ENCODE peak calls at places on chromosomes 12 and 14, in seven cellular contexts. One of them, this sample, is unnamed.

GRCh38 chr14:26595922-26596721 is 1.7 kb downstream of the NOVA1 start:
- DNase-seq in GM12878: no peak
- DNase-seq in K562: no peak
- DNase-seq in HepG2: no peak
- DNase-seq in HCT116: no peak
- DNase-seq in SK-N-SH: no peak
- DNase-seq in H1: no peak
- DNase-seq in this sample: no peak

GRCh38 chr14:95222870-95223398 is 65.6 kb upstream of the DICER1 start:
- DNase-seq in GM12878: no peak
- DNase-seq in K562: no peak
- DNase-seq in HepG2: peak
- DNase-seq in HCT116: no peak
- DNase-seq in SK-N-SH: no peak
- DNase-seq in H1: no peak
- DNase-seq in this sample: no peak

GRCh38 chr14:71625175-71625574 is 307.1 kb upstream of the RGS6 start:
- DNase-seq in GM12878: no peak
- DNase-seq in K562: no peak
- DNase-seq in HepG2: no peak
- DNase-seq in HCT116: no peak
- DNase-seq in SK-N-SH: no peak
- DNase-seq in H1: no peak
- DNase-seq in this sample: no peak

GRCh38 chr14:102140027-102140749 is 491 bp downstream of the WDR20 start:
- DNase-seq in GM12878: no peak
- DNase-seq in K562: peak
- DNase-seq in HepG2: peak
- DNase-seq in HCT116: no peak
- DNase-seq in SK-N-SH: peak
- DNase-seq in H1: no peak
- DNase-seq in this sample: peak

GRCh38 chr12:19190292-19191031 is 60.9 kb downstream of the PLEKHA5 start:
- DNase-seq in GM12878: no peak
- DNase-seq in K562: no peak
- DNase-seq in HepG2: no peak
- DNase-seq in HCT116: no peak
- DNase-seq in SK-N-SH: no peak
- DNase-seq in H1: no peak
- DNase-seq in this sample: no peak

GRCh38 chr12:66399626-66399931 is 97.3 kb downstream of the HELB start:
- DNase-seq in GM12878: no peak
- DNase-seq in K562: no peak
- DNase-seq in HepG2: no peak
- DNase-seq in HCT116: no peak
- DNase-seq in SK-N-SH: no peak
- DNase-seq in H1: no peak
- DNase-seq in this sample: no peak

GRCh38 chr14:68734231-68734732 is 58.6 kb downstream of the ZFP36L1 start:
- DNase-seq in GM12878: peak
- DNase-seq in K562: no peak
- DNase-seq in HepG2: no peak
- DNase-seq in HCT116: no peak
- DNase-seq in SK-N-SH: no peak
- DNase-seq in H1: no peak
- DNase-seq in this sample: no peak

GRCh38 chr12:113534555-113534954 is 62.9 kb upstream of the LHX5 start:
- DNase-seq in GM12878: no peak
- DNase-seq in K562: no peak
- DNase-seq in HepG2: no peak
- DNase-seq in HCT116: no peak
- DNase-seq in SK-N-SH: no peak
- DNase-seq in H1: no peak
- DNase-seq in this sample: no peak

GRCh38 chr12:100963381-100963780 is 168.8 kb downstream of the ANO4 start:
- DNase-seq in GM12878: no peak
- DNase-seq in K562: no peak
- DNase-seq in HepG2: no peak
- DNase-seq in HCT116: no peak
- DNase-seq in SK-N-SH: no peak
- DNase-seq in H1: no peak
- DNase-seq in this sample: no peak

GRCh38 chr14:76955575-76956252 is 72.8 kb downstream of the IRF2BPL start:
- DNase-seq in GM12878: peak
- DNase-seq in K562: no peak
- DNase-seq in HepG2: peak
- DNase-seq in HCT116: no peak
- DNase-seq in SK-N-SH: no peak
- DNase-seq in H1: no peak
- DNase-seq in this sample: no peak
- TF ChIP-seq JUND in GM12878: no peak
- TF ChIP-seq JUND in K562: no peak
- TF ChIP-seq JUND in HepG2: no peak
- TF ChIP-seq JUND in HCT116: no peak
- TF ChIP-seq JUND in SK-N-SH: no peak
- TF ChIP-seq JUND in H1: no peak
- TF ChIP-seq JUND in this sample: no peak

DNA sequence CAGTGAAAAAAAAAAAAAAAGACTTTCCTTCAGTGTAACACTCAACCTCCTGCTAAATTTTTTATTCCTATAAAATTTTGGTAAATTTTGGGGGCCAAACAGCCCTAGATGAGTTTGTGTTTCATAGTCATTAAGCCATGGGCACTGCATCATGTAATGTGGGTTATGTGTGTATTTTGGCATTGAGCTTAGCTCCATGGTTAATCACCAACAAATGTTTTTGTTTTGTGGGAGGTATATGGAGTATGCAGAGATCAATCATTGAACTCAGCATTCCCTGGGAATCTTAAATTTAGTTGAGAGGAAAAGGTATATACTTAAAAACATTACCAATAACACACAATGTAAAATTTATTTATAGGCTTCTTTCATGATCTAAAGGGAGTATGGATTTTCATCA is 8.5 kb upstream of the ARMH4 start:
- DNase-seq in GM12878: no peak
- DNase-seq in K562: no peak
- DNase-seq in HepG2: no peak
- DNase-seq in HCT116: no peak
- DNase-seq in SK-N-SH: no peak
- DNase-seq in H1: no peak
- DNase-seq in this sample: no peak
- TF ChIP-seq JUND in GM12878: no peak
- TF ChIP-seq JUND in K562: no peak
- TF ChIP-seq JUND in HepG2: no peak
- TF ChIP-seq JUND in HCT116: no peak
- TF ChIP-seq JUND in SK-N-SH: no peak
- TF ChIP-seq JUND in H1: no peak
- TF ChIP-seq JUND in this sample: no peak

DNA sequence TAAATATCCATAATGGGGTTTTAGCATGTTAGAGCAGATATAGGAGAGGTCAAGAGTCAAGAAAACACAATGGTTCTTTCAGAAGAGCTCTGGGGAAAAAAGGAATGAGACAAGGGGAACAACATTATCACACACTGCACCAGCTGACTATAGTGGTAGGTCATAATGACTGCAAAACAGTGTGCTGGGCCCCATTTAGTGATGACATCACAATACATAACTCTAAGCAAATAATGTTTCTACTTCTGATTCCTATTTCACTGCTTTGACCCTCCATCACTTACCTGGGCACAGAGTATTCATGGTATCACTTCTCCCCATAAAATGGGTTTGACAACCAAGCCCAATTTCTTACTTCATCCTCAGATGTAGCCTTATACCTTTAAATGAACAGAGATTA is 62.1 kb downstream of the GARIN6 start:
- DNase-seq in GM12878: no peak
- DNase-seq in K562: no peak
- DNase-seq in HepG2: no peak
- DNase-seq in HCT116: no peak
- DNase-seq in SK-N-SH: no peak
- DNase-seq in H1: no peak
- DNase-seq in this sample: no peak
- TF ChIP-seq JUND in GM12878: no peak
- TF ChIP-seq JUND in K562: no peak
- TF ChIP-seq JUND in HepG2: no peak
- TF ChIP-seq JUND in HCT116: no peak
- TF ChIP-seq JUND in SK-N-SH: no peak
- TF ChIP-seq JUND in H1: no peak
- TF ChIP-seq JUND in this sample: no peak

GRCh38 chr12:69341328-69341727 is 6.9 kb upstream of the LYZ start:
- DNase-seq in GM12878: no peak
- DNase-seq in K562: peak
- DNase-seq in HepG2: no peak
- DNase-seq in HCT116: no peak
- DNase-seq in SK-N-SH: no peak
- DNase-seq in H1: no peak
- DNase-seq in this sample: no peak
- TF ChIP-seq JUND in GM12878: no peak
- TF ChIP-seq JUND in K562: no peak
- TF ChIP-seq JUND in HepG2: no peak
- TF ChIP-seq JUND in HCT116: no peak
- TF ChIP-seq JUND in SK-N-SH: no peak
- TF ChIP-seq JUND in H1: no peak
- TF ChIP-seq JUND in this sample: no peak

DNA sequence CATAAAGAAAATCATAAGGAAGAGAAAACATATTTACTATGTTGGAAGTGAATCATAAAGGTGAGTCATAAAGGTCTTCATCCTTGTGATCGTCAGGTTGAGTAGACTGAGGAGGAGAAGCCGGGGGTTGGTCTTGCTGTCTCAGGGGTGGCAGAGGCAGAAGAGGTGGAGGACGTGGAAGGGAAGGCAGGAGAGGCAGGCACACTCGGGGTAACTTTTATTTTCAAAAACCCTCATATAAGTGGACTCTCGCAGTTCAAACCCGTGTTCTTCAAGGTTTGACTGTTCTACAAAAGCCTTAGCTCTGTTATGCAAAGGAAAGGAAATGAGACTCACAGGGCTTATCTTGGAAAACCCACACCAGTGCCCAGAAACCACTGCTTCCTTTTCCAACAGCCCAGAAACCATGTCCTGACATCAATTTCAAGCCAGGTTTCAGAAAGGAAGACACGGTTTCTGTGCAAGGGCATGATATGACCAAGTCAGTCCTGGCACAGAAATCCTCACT is 14.0 kb downstream of the SMCO2 start:
- DNase-seq in GM12878: peak
- DNase-seq in K562: no peak
- DNase-seq in HepG2: no peak
- DNase-seq in HCT116: no peak
- DNase-seq in SK-N-SH: no peak
- DNase-seq in H1: no peak
- DNase-seq in this sample: no peak
- TF ChIP-seq JUND in GM12878: no peak
- TF ChIP-seq JUND in K562: no peak
- TF ChIP-seq JUND in HepG2: no peak
- TF ChIP-seq JUND in HCT116: peak
- TF ChIP-seq JUND in SK-N-SH: no peak
- TF ChIP-seq JUND in H1: no peak
- TF ChIP-seq JUND in this sample: no peak

GRCh38 chr12:77247542-77247941 is 182.2 kb upstream of the E2F7 start:
- DNase-seq in GM12878: no peak
- DNase-seq in K562: no peak
- DNase-seq in HepG2: no peak
- DNase-seq in HCT116: no peak
- DNase-seq in SK-N-SH: no peak
- DNase-seq in H1: no peak
- DNase-seq in this sample: no peak

GRCh38 chr12:77256924-77257323 is 191.6 kb upstream of the E2F7 start:
- DNase-seq in GM12878: no peak
- DNase-seq in K562: no peak
- DNase-seq in HepG2: no peak
- DNase-seq in HCT116: no peak
- DNase-seq in SK-N-SH: no peak
- DNase-seq in H1: no peak
- DNase-seq in this sample: no peak

GRCh38 chr12:77249892-77250291 is 184.5 kb upstream of the E2F7 start:
- DNase-seq in GM12878: no peak
- DNase-seq in K562: no peak
- DNase-seq in HepG2: no peak
- DNase-seq in HCT116: no peak
- DNase-seq in SK-N-SH: no peak
- DNase-seq in H1: no peak
- DNase-seq in this sample: no peak

GRCh38 chr12:77253321-77253720 is 188.0 kb upstream of the E2F7 start:
- DNase-seq in GM12878: no peak
- DNase-seq in K562: no peak
- DNase-seq in HepG2: no peak
- DNase-seq in HCT116: no peak
- DNase-seq in SK-N-SH: no peak
- DNase-seq in H1: no peak
- DNase-seq in this sample: no peak

GRCh38 chr12:77251799-77252198 is 186.4 kb upstream of the E2F7 start:
- DNase-seq in GM12878: no peak
- DNase-seq in K562: no peak
- DNase-seq in HepG2: no peak
- DNase-seq in HCT116: no peak
- DNase-seq in SK-N-SH: no peak
- DNase-seq in H1: no peak
- DNase-seq in this sample: no peak
- TF ChIP-seq JUND in GM12878: no peak
- TF ChIP-seq JUND in K562: no peak
- TF ChIP-seq JUND in HepG2: no peak
- TF ChIP-seq JUND in HCT116: no peak
- TF ChIP-seq JUND in SK-N-SH: no peak
- TF ChIP-seq JUND in H1: no peak
- TF ChIP-seq JUND in this sample: no peak

GRCh38 chr12:63154560-63154959 is 3.6 kb upstream of the AVPR1A start:
- DNase-seq in GM12878: no peak
- DNase-seq in K562: no peak
- DNase-seq in HepG2: no peak
- DNase-seq in HCT116: no peak
- DNase-seq in SK-N-SH: no peak
- DNase-seq in H1: no peak
- DNase-seq in this sample: no peak

GRCh38 chr12:63150255-63151060 is 543 bp downstream of the AVPR1A start:
- DNase-seq in GM12878: no peak
- DNase-seq in K562: no peak
- DNase-seq in HepG2: no peak
- DNase-seq in HCT116: no peak
- DNase-seq in SK-N-SH: peak
- DNase-seq in H1: peak
- DNase-seq in this sample: no peak

GRCh38 chr12:63151061-63151897 is at the start of gene AVPR1A:
- DNase-seq in GM12878: no peak
- DNase-seq in K562: no peak
- DNase-seq in HepG2: no peak
- DNase-seq in HCT116: no peak
- DNase-seq in SK-N-SH: peak
- DNase-seq in H1: no peak
- DNase-seq in this sample: no peak

GRCh38 chr12:63151898-63152700 is 1.1 kb upstream of the AVPR1A start:
- DNase-seq in GM12878: no peak
- DNase-seq in K562: peak
- DNase-seq in HepG2: peak
- DNase-seq in HCT116: peak
- DNase-seq in SK-N-SH: peak
- DNase-seq in H1: peak
- DNase-seq in this sample: peak

GRCh38 chr12:63149884-63150254 is 1.1 kb downstream of the AVPR1A start:
- DNase-seq in GM12878: no peak
- DNase-seq in K562: no peak
- DNase-seq in HepG2: no peak
- DNase-seq in HCT116: no peak
- DNase-seq in SK-N-SH: peak
- DNase-seq in H1: no peak
- DNase-seq in this sample: no peak
- TF ChIP-seq JUND in GM12878: no peak
- TF ChIP-seq JUND in K562: no peak
- TF ChIP-seq JUND in HepG2: no peak
- TF ChIP-seq JUND in HCT116: no peak
- TF ChIP-seq JUND in SK-N-SH: no peak
- TF ChIP-seq JUND in H1: no peak
- TF ChIP-seq JUND in this sample: no peak

This sample was measured in T47D.